ENCODE peak calls at places on chromosomes 7 and 10, in six cellular contexts. M is suprapubic skin, I is right lobe of liver, Y is IMR-90, H is colonic mucosa, L is stomach. O is an unnamed sample.

GRCh38 chr7:140230517-140230861 is 53.7 kb upstream of the KDM7A start:
- DNase-seq in Y (no peak), L (peak; percentile 62), I (peak; percentile 70), M (no peak), H (peak; percentile 80), O (peak; percentile 78)

GRCh38 chr10:124994573-124995473 is 52.9 kb downstream of the ZRANB1 start:
- DNase-seq in M (peak; percentile 62), H (no peak), I (no peak), Y (no peak), L (peak; percentile 25), O (peak; percentile 59)

GRCh38 chr7:79977481-79977880 is 157.2 kb upstream of the GNAI1 start:
- DNase-seq in Y (no peak), I (no peak), H (no peak), L (no peak), M (no peak), O (no peak)

GRCh38 chr10:119333146-119333792 is 125.9 kb downstream of the GRK5 start:
- DNase-seq in Y (peak; percentile 70), M (no peak), L (no peak), I (no peak), H (no peak), O (no peak)

GRCh38 chr7:81774496-81774895 is 4.6 kb upstream of the HGF start:
- DNase-seq in L (no peak), M (no peak), H (no peak), Y (peak; percentile 50), I (no peak), O (no peak)

GRCh38 chr10:105759741-105760140 is 1118.7 kb downstream of the SORCS3 start:
- DNase-seq in L (no peak), Y (no peak), H (no peak), I (no peak), M (no peak), O (no peak)

GRCh38 chr7:157464111-157464970 is 127.5 kb downstream of the DNAJB6 start:
- DNase-seq in I (no peak), Y (no peak), M (no peak), H (no peak), L (peak; percentile 3), O (peak; percentile 52)

GRCh38 chr10:70590663-70591416 is 11.7 kb downstream of the PRF1 start:
- DNase-seq in L (peak; percentile 17), I (no peak), H (peak; percentile 7), Y (no peak), M (no peak), O (no peak)

GRCh38 chr7:147023390-147023914 is 906.9 kb downstream of the CNTNAP2 start:
- DNase-seq in I (no peak), H (no peak), Y (no peak), L (no peak), M (no peak), O (no peak)

GRCh38 chr10:6520138-6520537 is 59.9 kb downstream of the PRKCQ start:
- DNase-seq in I (no peak), L (no peak), H (no peak), Y (no peak), M (no peak), O (no peak)

GRCh38 chr10:29784175-29784773 is 149.5 kb upstream of the SVIL start:
- DNase-seq in H (no peak), Y (peak; percentile 100), I (no peak), L (peak; percentile 41), M (peak; percentile 88), O (no peak)

GRCh38 chr7:25707733-25708132 is 444.3 kb upstream of the NFE2L3 start:
- DNase-seq in I (no peak), Y (peak; percentile 1), L (no peak), M (no peak), H (no peak), O (no peak)

GRCh38 chr7:104980969-104981670 is 32.9 kb upstream of the KMT2E start:
- DNase-seq in H (no peak), L (no peak), I (no peak), Y (peak; percentile 71), M (no peak), O (no peak)

GRCh38 chr7:100475549-100475948 is 3.5 kb downstream of the TSC22D4 start:
- DNase-seq in Y (no peak), L (no peak), M (no peak), H (no peak), I (no peak), O (no peak)

GRCh38 chr7:28754027-28754426 is 204.1 kb downstream of the TRIL start:
- DNase-seq in H (no peak), Y (peak; percentile 85), M (no peak), I (no peak), L (no peak), O (no peak)

GRCh38 chr10:61780732-61781131 is 118.0 kb downstream of the CABCOCO1 start:
- DNase-seq in H (no peak), Y (no peak), M (no peak), L (no peak), I (no peak), O (no peak)

GRCh38 chr10:96208271-96208670 is 63.1 kb downstream of the BLNK start:
- DNase-seq in H (no peak), L (no peak), Y (no peak), M (no peak), I (no peak), O (no peak)

GRCh38 chr7:103879411-103879810 is 110.0 kb downstream of the RELN start:
- DNase-seq in L (no peak), H (no peak), I (no peak), Y (no peak), M (no peak), O (no peak)

GRCh38 chr7:158357898-158358821 is 229.5 kb downstream of the PTPRN2 start:
- DNase-seq in H (no peak), Y (no peak), I (no peak), L (no peak), M (peak; percentile 27), O (no peak)

GRCh38 chr10:26544932-26545331 is 106.8 kb downstream of the APBB1IP start:
- DNase-seq in M (no peak), Y (no peak), H (no peak), L (no peak), I (no peak), O (no peak)

GRCh38 chr7:82018226-82018625 is 248.4 kb upstream of the HGF start:
- DNase-seq in I (no peak), Y (peak; percentile 19), H (no peak), M (no peak), L (no peak), O (no peak)

GRCh38 chr10:112000466-112000865 is 183.1 kb downstream of the GPAM start:
- DNase-seq in I (no peak), M (no peak), Y (no peak), L (no peak), H (no peak), O (no peak)

GRCh38 chr10:38094923-38095574 is 912 bp downstream of the ZNF37A start:
- DNase-seq in Y (no peak), I (no peak), H (peak; percentile 19), M (no peak), L (no peak), O (no peak)

GRCh38 chr7:50369408-50370026 is 65.0 kb downstream of the IKZF1 start:
- DNase-seq in I (no peak), Y (no peak), H (no peak), L (no peak), M (no peak), O (no peak)

GRCh38 chr7:133650487-133651292 is 397.8 kb downstream of the EXOC4 start:
- DNase-seq in L (no peak), M (no peak), I (no peak), H (no peak), Y (no peak), O (no peak)

GRCh38 chr7:55026086-55026790 is 7.4 kb downstream of the EGFR start:
- DNase-seq in L (no peak), H (no peak), Y (no peak), M (no peak), I (no peak), O (no peak)
- H3K4me1 ChIP-seq in L (peaks cover 6% of the 10 kb centered on the region), H (no peaks in the 10 kb centered on the region), Y (peaks cover 35% of the 10 kb centered on the region), M (peaks cover 90% of the 10 kb centered on the region), I (no peaks in the 10 kb centered on the region), O (peaks cover 34% of the 10 kb centered on the region)

GRCh38 chr7:131061158-131061557 is 266.5 kb upstream of the MKLN1 start:
- DNase-seq in H (no peak), M (no peak), I (no peak), L (no peak), Y (no peak), O (no peak)

GRCh38 chr7:131057015-131057518 is 270.6 kb upstream of the MKLN1 start:
- DNase-seq in I (no peak), M (no peak), L (no peak), Y (peak; percentile 86), H (peak; percentile 45), O (no peak)

GRCh38 chr7:131066635-131067034 is 261.0 kb upstream of the MKLN1 start:
- DNase-seq in L (no peak), Y (peak; percentile 65), I (no peak), H (no peak), M (no peak), O (no peak)

GRCh38 chr7:131057524-131058065 is 270.1 kb upstream of the MKLN1 start:
- DNase-seq in L (no peak), I (no peak), H (no peak), Y (no peak), M (no peak), O (no peak)

DNA sequence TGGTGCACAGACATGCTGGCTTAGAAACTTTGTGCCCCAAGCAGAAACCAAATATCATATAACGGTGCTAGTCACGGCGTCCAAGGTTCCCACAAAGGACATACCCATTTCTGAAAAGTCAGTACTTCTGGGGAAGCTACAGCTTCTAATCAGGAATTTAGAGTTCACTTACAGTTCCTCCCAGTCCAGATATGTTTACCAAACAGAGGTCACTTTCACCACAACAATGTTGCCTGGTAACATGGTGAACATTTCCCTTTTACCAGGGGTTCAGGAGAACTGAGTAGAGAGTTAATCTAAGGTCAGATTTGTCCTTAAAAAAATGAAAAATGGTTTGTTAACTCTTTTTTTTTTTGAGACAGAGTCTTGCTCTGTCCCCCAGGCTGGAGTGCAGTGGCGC is 265.9 kb upstream of the MKLN1 start:
- DNase-seq in Y (no peak), I (no peak), L (no peak), H (no peak), M (no peak), O (no peak)
- H3K4me1 ChIP-seq in Y (peaks cover 1% of the 10 kb centered on the region), I (no peaks in the 10 kb centered on the region), L (peaks cover 20% of the 10 kb centered on the region), H (peaks cover 3% of the 10 kb centered on the region), M (peaks cover 18% of the 10 kb centered on the region), O (peaks cover 46% of the 10 kb centered on the region)

GRCh38 chr10:89120931-89121907 is 85.9 kb downstream of the CH25H start:
- DNase-seq in Y (peak; percentile 25), I (no peak), L (no peak), M (no peak), H (no peak), O (no peak)

GRCh38 chr10:89118091-89118490 is 89.0 kb downstream of the CH25H start:
- DNase-seq in Y (peak; percentile 69), I (no peak), H (no peak), L (no peak), M (no peak), O (no peak)

GRCh38 chr10:89115876-89116627 is 91.1 kb downstream of the CH25H start:
- DNase-seq in Y (peak; percentile 58), H (no peak), L (no peak), M (no peak), I (no peak), O (no peak)

GRCh38 chr10:89122431-89123066 is 84.6 kb downstream of the CH25H start:
- DNase-seq in L (no peak), Y (peak; percentile 35), M (no peak), H (no peak), I (no peak), O (no peak)

GRCh38 chr10:89119651-89120050 is 87.5 kb downstream of the CH25H start:
- DNase-seq in L (no peak), H (no peak), M (no peak), Y (no peak), I (no peak), O (no peak)
- H3K4me1 ChIP-seq in L (no peaks in the 10 kb centered on the region), H (no peaks in the 10 kb centered on the region), M (peaks cover 13% of the 10 kb centered on the region), Y (peaks cover 11% of the 10 kb centered on the region), I (no peaks in the 10 kb centered on the region), O (peaks cover 6% of the 10 kb centered on the region)

GRCh38 chr10:132444877-132445351 is 47.9 kb downstream of the PWWP2B start:
- DNase-seq in L (no peak), Y (no peak), I (no peak), H (no peak), M (no peak), O (no peak)
- H3K4me1 ChIP-seq in L (peaks cover 27% of the 10 kb centered on the region), Y (peaks cover 11% of the 10 kb centered on the region), I (no peaks in the 10 kb centered on the region), H (peaks cover 16% of the 10 kb centered on the region), M (peaks cover 48% of the 10 kb centered on the region), O (peaks cover 23% of the 10 kb centered on the region)